ENCODE peak calls at places on chromosomes 1 and 21, in four cellular contexts. One of them, this sample, is unnamed.

GRCh38 chr1:208090776-208091291 is 153.3 kb downstream of the PLXNA2 start:
- DNase-seq in HepG2: no peak
- DNase-seq in SK-N-SH: no peak
- DNase-seq in HCT116: no peak
- DNase-seq in this sample: no peak

GRCh38 chr1:3237570-3237969 is 168.6 kb downstream of the PRDM16 start:
- DNase-seq in HCT116: no peak
- DNase-seq in HepG2: no peak
- DNase-seq in SK-N-SH: no peak
- DNase-seq in this sample: no peak

GRCh38 chr1:91555821-91556531 is 55.3 kb downstream of the CDC7 start:
- DNase-seq in SK-N-SH: no peak
- DNase-seq in HCT116: no peak
- DNase-seq in HepG2: no peak
- DNase-seq in this sample: peak; percentile 85

GRCh38 chr1:168285971-168286628 is 5.4 kb downstream of the TBX19 start:
- DNase-seq in HCT116: no peak
- DNase-seq in HepG2: no peak
- DNase-seq in SK-N-SH: no peak
- DNase-seq in this sample: no peak

GRCh38 chr21:42974832-42975820 is 764 bp downstream of the PKNOX1 start:
- DNase-seq in HepG2: peak; percentile 42
- DNase-seq in SK-N-SH: peak; percentile 92
- DNase-seq in HCT116: no peak
- DNase-seq in this sample: peak; percentile 94

GRCh38 chr1:172417552-172417951 is 2.9 kb upstream of the C1orf105 start:
- DNase-seq in HCT116: no peak
- DNase-seq in HepG2: no peak
- DNase-seq in SK-N-SH: no peak
- DNase-seq in this sample: no peak

GRCh38 chr1:235632538-235633219 is 16.9 kb downstream of the GNG4 start:
- DNase-seq in HepG2: no peak
- DNase-seq in HCT116: no peak
- DNase-seq in SK-N-SH: no peak
- DNase-seq in this sample: no peak

GRCh38 chr1:89166705-89167104 is 9.1 kb downstream of the GBP7 start:
- DNase-seq in HepG2: no peak
- DNase-seq in HCT116: no peak
- DNase-seq in SK-N-SH: no peak
- DNase-seq in this sample: no peak

GRCh38 chr1:86478747-86479146 is 10.0 kb downstream of the CLCA1 start:
- DNase-seq in HepG2: no peak
- DNase-seq in HCT116: no peak
- DNase-seq in SK-N-SH: no peak
- DNase-seq in this sample: no peak

GRCh38 chr1:75707191-75707590 is 17.3 kb upstream of the ACADM start:
- DNase-seq in HCT116: no peak
- DNase-seq in HepG2: peak; percentile 8
- DNase-seq in SK-N-SH: no peak
- DNase-seq in this sample: peak; percentile 80

GRCh38 chr1:203628185-203628996 is 1.8 kb downstream of the ATP2B4 start:
- DNase-seq in SK-N-SH: no peak
- DNase-seq in HCT116: no peak
- DNase-seq in HepG2: no peak
- DNase-seq in this sample: no peak

GRCh38 chr1:66250483-66250882 is 283.5 kb upstream of the SGIP1 start:
- DNase-seq in HepG2: no peak
- DNase-seq in SK-N-SH: no peak
- DNase-seq in HCT116: no peak
- DNase-seq in this sample: no peak

GRCh38 chr1:173202430-173203145 is 4.5 kb downstream of the TNFSF4 start:
- DNase-seq in SK-N-SH: peak; percentile 8
- DNase-seq in HCT116: peak; percentile 56
- DNase-seq in HepG2: peak; percentile 42
- DNase-seq in this sample: peak; percentile 52

GRCh38 chr1:38046333-38046883 is at the start of gene POU3F1:
- DNase-seq in HepG2: no peak
- DNase-seq in HCT116: no peak
- DNase-seq in SK-N-SH: peak; percentile 50
- DNase-seq in this sample: peak; percentile 70

GRCh38 chr1:77412069-77412793 is 130.4 kb downstream of the AK5 start:
- DNase-seq in HCT116: no peak
- DNase-seq in HepG2: no peak
- DNase-seq in SK-N-SH: no peak
- DNase-seq in this sample: no peak

GRCh38 chr1:92168657-92169056 is 49.1 kb upstream of the C1orf146 start:
- DNase-seq in SK-N-SH: peak; percentile 66
- DNase-seq in HCT116: no peak
- DNase-seq in HepG2: no peak
- DNase-seq in this sample: no peak

GRCh38 chr1:89939059-89939570 is 55.8 kb upstream of the ZNF326 start:
- DNase-seq in HCT116: no peak
- DNase-seq in SK-N-SH: no peak
- DNase-seq in HepG2: no peak
- DNase-seq in this sample: no peak

GRCh38 chr1:155569988-155570592 is 7.5 kb upstream of the ASH1L start:
- DNase-seq in HepG2: no peak
- DNase-seq in HCT116: no peak
- DNase-seq in SK-N-SH: no peak
- DNase-seq in this sample: peak; percentile 34

GRCh38 chr1:58304584-58304983 is 241.9 kb downstream of the OMA1 start:
- DNase-seq in HepG2: no peak
- DNase-seq in SK-N-SH: no peak
- DNase-seq in HCT116: no peak
- DNase-seq in this sample: no peak

GRCh38 chr1:70706381-70707173 is 295.5 kb downstream of the CTH start:
- DNase-seq in HepG2: no peak
- DNase-seq in SK-N-SH: no peak
- DNase-seq in HCT116: no peak
- DNase-seq in this sample: no peak

GRCh38 chr1:54709547-54710292 is 5.9 kb upstream of the TTC4 start:
- DNase-seq in HepG2: no peak
- DNase-seq in HCT116: no peak
- DNase-seq in SK-N-SH: no peak
- DNase-seq in this sample: no peak

GRCh38 chr1:159879977-159880376 is 17.5 kb upstream of the VSIG8 start:
- DNase-seq in HCT116: no peak
- DNase-seq in SK-N-SH: no peak
- DNase-seq in HepG2: no peak
- DNase-seq in this sample: no peak

GRCh38 chr1:44684525-44684924 is 10.0 kb downstream of the ARMH1 start:
- DNase-seq in SK-N-SH: no peak
- DNase-seq in HCT116: no peak
- DNase-seq in HepG2: no peak
- DNase-seq in this sample: no peak

GRCh38 chr1:17742590-17742989 is 12.5 kb upstream of the ACTL8 start:
- DNase-seq in SK-N-SH: peak; percentile 69
- DNase-seq in HepG2: no peak
- DNase-seq in HCT116: no peak
- DNase-seq in this sample: no peak

GRCh38 chr21:41211041-41211426 is 43.1 kb downstream of the BACE2 start:
- DNase-seq in HCT116: no peak
- DNase-seq in HepG2: no peak
- DNase-seq in SK-N-SH: no peak
- DNase-seq in this sample: no peak

GRCh38 chr1:49435291-49435690 is 588.5 kb downstream of the AGBL4 start:
- DNase-seq in HCT116: no peak
- DNase-seq in HepG2: no peak
- DNase-seq in SK-N-SH: no peak
- DNase-seq in this sample: no peak

GRCh38 chr1:95974586-95974985 is 740.6 kb downstream of the RWDD3 start:
- DNase-seq in HCT116: no peak
- DNase-seq in SK-N-SH: no peak
- DNase-seq in HepG2: no peak
- DNase-seq in this sample: no peak

GRCh38 chr1:1434131-1434811 is 1.2 kb upstream of the VWA1 start:
- DNase-seq in HepG2: peak; percentile 53
- DNase-seq in SK-N-SH: peak; percentile 37
- DNase-seq in HCT116: no peak
- DNase-seq in this sample: no peak

DNA sequence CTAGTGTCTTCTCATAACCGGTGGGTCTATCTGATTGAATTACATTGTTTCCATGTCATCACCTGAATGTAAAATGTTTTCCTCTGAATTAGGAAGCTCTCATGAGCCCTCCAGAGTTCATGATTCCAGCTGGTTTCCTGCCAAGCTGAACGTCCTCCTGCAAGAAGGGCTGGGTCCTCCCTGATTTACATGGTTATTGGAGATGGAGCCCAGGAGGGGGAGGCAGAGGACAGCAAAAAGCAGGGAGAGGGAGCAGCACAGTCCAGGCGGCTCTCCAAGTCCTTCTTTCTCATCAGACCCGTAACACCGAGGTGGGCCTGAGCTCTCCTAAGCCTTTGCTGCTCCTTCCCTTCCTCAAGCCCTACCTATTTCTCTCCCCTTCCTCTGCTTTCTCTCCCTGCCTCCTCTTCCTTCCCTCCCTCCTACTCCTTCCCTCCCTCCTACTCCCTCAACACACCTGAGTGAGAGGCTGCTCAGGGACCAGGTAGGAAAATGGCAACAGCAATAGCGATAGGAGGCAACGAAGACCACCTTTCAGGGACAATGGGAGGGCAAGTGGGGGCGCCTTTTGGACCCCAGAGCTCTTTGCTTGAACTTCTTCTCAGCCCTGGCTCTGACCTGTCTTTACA is 265.9 kb downstream of the PRDM2 start:
- DNase-seq in HepG2: peak; percentile 23
- DNase-seq in SK-N-SH: peak; percentile 57
- DNase-seq in HCT116: peak; percentile 43
- DNase-seq in this sample: peak; percentile 58
- TF ChIP-seq ELF1 in HepG2: no peak
- TF ChIP-seq ELF1 in SK-N-SH: no peak
- TF ChIP-seq ELF1 in HCT116: no peak
- TF ChIP-seq ELF1 in this sample: no peak

DNA sequence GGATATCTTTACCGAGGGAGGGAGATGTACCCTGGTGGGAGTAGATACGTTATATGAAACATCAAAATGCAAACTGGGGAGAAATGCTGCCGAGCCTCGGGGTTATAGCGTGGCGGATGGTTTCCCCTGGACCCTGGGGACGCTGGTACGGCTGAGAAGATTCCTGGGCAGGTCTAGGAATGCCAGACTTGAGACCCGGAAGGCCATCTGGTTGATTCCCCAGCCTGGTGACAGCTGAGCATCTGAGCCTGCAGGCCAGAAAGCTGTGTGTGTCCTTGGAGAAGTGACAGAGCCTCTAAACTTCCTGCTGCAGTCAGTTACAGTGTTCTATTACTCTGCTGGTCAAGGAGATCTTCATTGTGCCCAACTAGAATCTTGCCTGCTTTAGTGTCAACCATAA is 2.3 kb downstream of the VASH2 start:
- DNase-seq in SK-N-SH: peak; percentile 31
- DNase-seq in HCT116: no peak
- DNase-seq in HepG2: no peak
- DNase-seq in this sample: no peak
- H3K27ac ChIP-seq in SK-N-SH: no peak overlapping the region
- H3K27ac ChIP-seq in HCT116: no peak overlapping the region
- H3K27ac ChIP-seq in HepG2: no peak overlapping the region
- H3K27ac ChIP-seq in this sample: no peak overlapping the region

DNA sequence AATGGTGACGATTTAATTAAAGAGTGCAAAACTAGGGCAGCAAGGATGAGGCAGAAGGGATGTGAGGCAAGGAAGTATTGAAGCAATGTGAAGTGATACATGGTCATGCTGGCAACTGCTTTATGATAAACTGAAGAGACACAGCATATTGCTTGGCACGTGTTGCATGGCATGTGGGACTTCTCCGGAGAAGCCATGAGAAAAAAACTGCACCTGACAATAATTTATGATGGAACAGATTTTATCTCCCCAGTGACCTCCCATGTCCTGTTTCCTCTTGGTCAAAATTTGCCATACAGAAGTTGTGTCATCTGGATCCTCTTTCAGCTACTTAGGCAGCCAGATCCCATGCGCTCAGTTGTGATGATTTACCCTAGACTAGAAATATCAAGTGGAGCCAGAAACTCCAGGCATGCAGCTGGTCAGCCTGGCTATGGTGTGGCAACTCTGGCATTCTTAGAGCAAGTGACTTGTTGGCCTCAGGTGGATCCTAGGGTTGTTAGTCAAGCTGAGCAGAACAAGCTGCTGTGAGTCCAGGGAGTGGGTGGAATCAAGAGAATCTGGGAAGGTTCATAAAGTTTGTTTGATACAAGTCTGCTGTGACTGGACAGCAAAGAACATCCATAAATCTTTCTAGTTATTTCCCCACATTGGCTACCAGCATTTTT is 611.4 kb upstream of the USP24 start:
- DNase-seq in SK-N-SH: no peak
- DNase-seq in HepG2: no peak
- DNase-seq in HCT116: no peak
- DNase-seq in this sample: no peak
- TF ChIP-seq ELF1 in SK-N-SH: no peak
- TF ChIP-seq ELF1 in HepG2: no peak
- TF ChIP-seq ELF1 in HCT116: no peak
- TF ChIP-seq ELF1 in this sample: no peak

DNA sequence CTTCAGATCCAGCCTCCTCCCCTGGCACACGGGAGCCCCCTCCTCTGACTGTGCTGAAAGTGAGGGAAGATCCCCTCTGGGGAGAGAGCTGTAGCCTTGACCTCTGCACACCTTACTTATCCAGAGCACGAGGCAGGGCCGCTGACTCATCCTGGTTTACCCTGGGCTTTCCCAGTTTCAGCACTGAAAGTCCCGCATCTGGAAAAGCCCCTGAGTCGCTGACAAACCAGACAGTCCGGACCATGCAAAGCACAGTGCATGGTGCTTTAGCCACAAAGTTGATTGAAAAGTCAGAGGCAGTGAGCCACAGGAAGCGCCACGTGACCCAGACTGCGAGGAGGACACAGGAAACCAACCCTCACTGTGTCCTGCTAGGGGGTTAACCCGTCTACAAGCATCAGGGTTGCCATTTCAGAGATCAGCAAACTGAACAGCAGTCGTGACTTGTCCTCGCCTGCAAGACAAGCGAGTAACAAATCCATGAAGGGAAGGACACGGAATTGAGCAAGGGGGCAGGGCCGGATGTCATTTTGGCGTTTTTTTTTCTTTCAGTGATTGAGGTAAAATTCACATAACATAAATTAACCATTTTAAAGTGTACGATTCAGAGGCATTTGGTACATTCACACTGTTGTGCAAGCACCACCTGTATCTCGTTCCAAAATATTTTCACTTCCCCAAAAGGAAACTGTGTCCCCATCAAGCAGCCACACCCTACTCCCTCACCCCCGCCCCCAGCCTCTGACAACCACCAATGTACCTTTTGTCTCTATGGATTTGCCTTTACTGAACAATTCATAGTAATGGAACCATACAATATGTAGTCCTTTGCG is 19.9 kb upstream of the IFNGR2 start:
- DNase-seq in HCT116: peak; percentile 86
- DNase-seq in HepG2: peak; percentile 91
- DNase-seq in SK-N-SH: no peak
- DNase-seq in this sample: peak; percentile 43
- H3K27ac ChIP-seq in HCT116: peak overlapping the region; percentile 80
- H3K27ac ChIP-seq in HepG2: peak overlapping the region; percentile 87
- H3K27ac ChIP-seq in SK-N-SH: peak overlapping the region; percentile 7
- H3K27ac ChIP-seq in this sample: peak overlapping the region; percentile 52

GRCh38 chr1:40185951-40186864 is 25.0 kb downstream of the RLF start:
- DNase-seq in HCT116: no peak
- DNase-seq in SK-N-SH: no peak
- DNase-seq in HepG2: no peak
- DNase-seq in this sample: no peak
- TF ChIP-seq ELF1 in HCT116: no peak
- TF ChIP-seq ELF1 in SK-N-SH: no peak
- TF ChIP-seq ELF1 in HepG2: no peak
- TF ChIP-seq ELF1 in this sample: no peak

GRCh38 chr1:153866045-153866850 is 56.5 kb downstream of the GATAD2B start:
- DNase-seq in HepG2: no peak
- DNase-seq in HCT116: no peak
- DNase-seq in SK-N-SH: peak; percentile 57
- DNase-seq in this sample: no peak
- H3K27ac ChIP-seq in HepG2: no peak overlapping the region
- H3K27ac ChIP-seq in HCT116: no peak overlapping the region
- H3K27ac ChIP-seq in SK-N-SH: peak overlapping the region; percentile 29
- H3K27ac ChIP-seq in this sample: no peak overlapping the region